ENCODE peak calls at places on chromosomes 4 and X, in nine cellular contexts. One of them, this sample, is unnamed.

GRCh38 chrX:113522814-113523213 is 682.2 kb upstream of the AMOT start:
- DNase-seq in transverse colon: no peak
- DNase-seq in GM10248: peak
- DNase-seq in foreskin fibroblast: no peak
- DNase-seq in GM13976: peak
- DNase-seq in ovary: no peak
- DNase-seq in tibial artery: no peak
- DNase-seq in astrocyte of the spinal cord: no peak
- DNase-seq in type B pancreatic cell: no peak
- DNase-seq in this sample: no peak

GRCh38 chrX:12372111-12372510 is 233.8 kb downstream of the FRMPD4 start:
- DNase-seq in ovary: no peak
- DNase-seq in tibial artery: no peak
- DNase-seq in astrocyte of the spinal cord: no peak
- DNase-seq in GM10248: no peak
- DNase-seq in foreskin fibroblast: no peak
- DNase-seq in transverse colon: no peak
- DNase-seq in type B pancreatic cell: no peak
- DNase-seq in GM13976: no peak
- DNase-seq in this sample: no peak

GRCh38 chrX:102651242-102651967 is at the start of gene GPRASP1:
- DNase-seq in tibial artery: peak
- DNase-seq in GM13976: peak
- DNase-seq in type B pancreatic cell: peak
- DNase-seq in transverse colon: peak
- DNase-seq in astrocyte of the spinal cord: peak
- DNase-seq in foreskin fibroblast: peak
- DNase-seq in ovary: peak
- DNase-seq in GM10248: peak
- DNase-seq in this sample: peak

GRCh38 chrX:154804957-154805695 is at the start of gene MPP1:
- DNase-seq in transverse colon: peak
- DNase-seq in ovary: peak
- DNase-seq in foreskin fibroblast: peak
- DNase-seq in GM10248: peak
- DNase-seq in GM13976: peak
- DNase-seq in type B pancreatic cell: peak
- DNase-seq in tibial artery: peak
- DNase-seq in astrocyte of the spinal cord: peak
- DNase-seq in this sample: peak

GRCh38 chr4:140300271-140300970 is 73.0 kb upstream of the SCOC start:
- DNase-seq in GM13976: no peak
- DNase-seq in astrocyte of the spinal cord: peak
- DNase-seq in ovary: no peak
- DNase-seq in tibial artery: no peak
- DNase-seq in type B pancreatic cell: no peak
- DNase-seq in transverse colon: no peak
- DNase-seq in foreskin fibroblast: peak
- DNase-seq in GM10248: no peak
- DNase-seq in this sample: peak

GRCh38 chrX:146863566-146863965 is 49.0 kb upstream of the CXorf51A start:
- DNase-seq in tibial artery: no peak
- DNase-seq in astrocyte of the spinal cord: peak
- DNase-seq in ovary: no peak
- DNase-seq in foreskin fibroblast: no peak
- DNase-seq in transverse colon: no peak
- DNase-seq in GM13976: no peak
- DNase-seq in type B pancreatic cell: no peak
- DNase-seq in GM10248: no peak
- DNase-seq in this sample: no peak

GRCh38 chrX:155334486-155335316 is at the start of gene CLIC2:
- DNase-seq in ovary: peak
- DNase-seq in GM10248: no peak
- DNase-seq in foreskin fibroblast: peak
- DNase-seq in transverse colon: peak
- DNase-seq in type B pancreatic cell: no peak
- DNase-seq in GM13976: no peak
- DNase-seq in astrocyte of the spinal cord: peak
- DNase-seq in tibial artery: peak
- DNase-seq in this sample: no peak

GRCh38 chr4:33882246-33882990 is 2361.9 kb downstream of the ARAP2 start:
- DNase-seq in astrocyte of the spinal cord: peak
- DNase-seq in GM10248: no peak
- DNase-seq in tibial artery: no peak
- DNase-seq in type B pancreatic cell: no peak
- DNase-seq in ovary: no peak
- DNase-seq in foreskin fibroblast: peak
- DNase-seq in GM13976: no peak
- DNase-seq in transverse colon: no peak
- DNase-seq in this sample: peak

GRCh38 chr4:176193126-176193525 is 2.3 kb downstream of the SPATA4 start:
- DNase-seq in tibial artery: no peak
- DNase-seq in GM10248: no peak
- DNase-seq in ovary: no peak
- DNase-seq in astrocyte of the spinal cord: peak
- DNase-seq in GM13976: no peak
- DNase-seq in type B pancreatic cell: no peak
- DNase-seq in transverse colon: no peak
- DNase-seq in foreskin fibroblast: peak
- DNase-seq in this sample: peak

GRCh38 chrX:54044877-54045328 is 630 bp upstream of the PHF8 start:
- DNase-seq in transverse colon: no peak
- DNase-seq in tibial artery: no peak
- DNase-seq in type B pancreatic cell: no peak
- DNase-seq in ovary: no peak
- DNase-seq in GM10248: no peak
- DNase-seq in foreskin fibroblast: no peak
- DNase-seq in astrocyte of the spinal cord: no peak
- DNase-seq in GM13976: no peak
- DNase-seq in this sample: no peak

GRCh38 chrX:54043696-54044125 is 562 bp downstream of the PHF8 start:
- DNase-seq in transverse colon: peak
- DNase-seq in ovary: peak
- DNase-seq in tibial artery: peak
- DNase-seq in GM13976: peak
- DNase-seq in astrocyte of the spinal cord: no peak
- DNase-seq in foreskin fibroblast: peak
- DNase-seq in GM10248: peak
- DNase-seq in type B pancreatic cell: peak
- DNase-seq in this sample: no peak

GRCh38 chrX:54044126-54044876 is at the start of gene PHF8:
- DNase-seq in tibial artery: peak
- DNase-seq in transverse colon: peak
- DNase-seq in GM13976: peak
- DNase-seq in type B pancreatic cell: peak
- DNase-seq in foreskin fibroblast: peak
- DNase-seq in astrocyte of the spinal cord: peak
- DNase-seq in GM10248: peak
- DNase-seq in ovary: peak
- DNase-seq in this sample: peak

GRCh38 chrX:54043084-54043483 is 1.2 kb downstream of the PHF8 start:
- DNase-seq in type B pancreatic cell: no peak
- DNase-seq in transverse colon: no peak
- DNase-seq in GM13976: no peak
- DNase-seq in tibial artery: no peak
- DNase-seq in GM10248: peak
- DNase-seq in foreskin fibroblast: no peak
- DNase-seq in ovary: no peak
- DNase-seq in astrocyte of the spinal cord: no peak
- DNase-seq in this sample: no peak

GRCh38 chrX:54042609-54043010 is 1.7 kb downstream of the PHF8 start:
- DNase-seq in GM13976: peak
- DNase-seq in tibial artery: peak
- DNase-seq in GM10248: peak
- DNase-seq in foreskin fibroblast: peak
- DNase-seq in transverse colon: peak
- DNase-seq in type B pancreatic cell: no peak
- DNase-seq in astrocyte of the spinal cord: peak
- DNase-seq in ovary: peak
- DNase-seq in this sample: peak
- TF ChIP-seq CTCF in GM13976: peak
- TF ChIP-seq CTCF in tibial artery: no peak
- TF ChIP-seq CTCF in GM10248: peak
- TF ChIP-seq CTCF in foreskin fibroblast: peak
- TF ChIP-seq CTCF in transverse colon: no peak
- TF ChIP-seq CTCF in type B pancreatic cell: peak
- TF ChIP-seq CTCF in astrocyte of the spinal cord: peak
- TF ChIP-seq CTCF in ovary: no peak
- TF ChIP-seq CTCF in this sample: peak

GRCh38 chr4:186497043-186497442 is 58.3 kb downstream of the MTNR1A start:
- DNase-seq in transverse colon: no peak
- DNase-seq in type B pancreatic cell: no peak
- DNase-seq in GM10248: no peak
- DNase-seq in foreskin fibroblast: no peak
- DNase-seq in GM13976: no peak
- DNase-seq in tibial artery: no peak
- DNase-seq in ovary: no peak
- DNase-seq in astrocyte of the spinal cord: no peak
- DNase-seq in this sample: no peak
- TF ChIP-seq CTCF in transverse colon: no peak
- TF ChIP-seq CTCF in type B pancreatic cell: no peak
- TF ChIP-seq CTCF in GM10248: no peak
- TF ChIP-seq CTCF in foreskin fibroblast: no peak
- TF ChIP-seq CTCF in GM13976: no peak
- TF ChIP-seq CTCF in tibial artery: no peak
- TF ChIP-seq CTCF in ovary: no peak
- TF ChIP-seq CTCF in astrocyte of the spinal cord: no peak
- TF ChIP-seq CTCF in this sample: no peak

DNA sequence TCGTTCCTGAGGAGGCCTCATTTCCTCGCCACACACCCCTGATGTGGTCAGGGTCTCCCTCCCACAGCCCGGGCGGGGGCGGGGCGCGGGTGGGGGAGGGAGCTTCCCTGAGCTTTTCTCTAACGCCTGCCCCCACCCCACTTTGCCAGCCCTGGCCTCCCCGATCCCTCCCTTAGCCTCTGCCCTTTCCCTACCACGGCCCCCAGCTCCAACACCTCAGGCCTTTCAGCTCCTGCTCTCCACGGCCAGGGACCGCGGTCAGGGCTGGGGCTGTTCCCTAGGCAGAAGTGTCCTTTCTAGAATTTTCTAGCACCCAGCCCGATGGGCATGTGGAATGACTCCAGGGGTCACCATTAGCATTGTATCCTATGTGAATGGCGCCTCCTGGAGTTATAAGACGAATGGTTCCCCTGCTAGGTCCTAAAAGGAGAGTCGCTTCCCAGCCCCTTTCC is 201.3 kb upstream of the BCOR start:
- DNase-seq in transverse colon: no peak
- DNase-seq in tibial artery: no peak
- DNase-seq in type B pancreatic cell: peak
- DNase-seq in GM13976: no peak
- DNase-seq in ovary: peak
- DNase-seq in GM10248: no peak
- DNase-seq in foreskin fibroblast: no peak
- DNase-seq in astrocyte of the spinal cord: no peak
- DNase-seq in this sample: no peak
- TF ChIP-seq CTCF in transverse colon: no peak
- TF ChIP-seq CTCF in tibial artery: no peak
- TF ChIP-seq CTCF in type B pancreatic cell: peak
- TF ChIP-seq CTCF in GM13976: no peak
- TF ChIP-seq CTCF in ovary: no peak
- TF ChIP-seq CTCF in GM10248: no peak
- TF ChIP-seq CTCF in foreskin fibroblast: peak
- TF ChIP-seq CTCF in astrocyte of the spinal cord: peak
- TF ChIP-seq CTCF in this sample: peak

GRCh38 chrX:18210470-18210869 is 10.2 kb downstream of the BEND2 start:
- DNase-seq in foreskin fibroblast: peak
- DNase-seq in tibial artery: no peak
- DNase-seq in type B pancreatic cell: no peak
- DNase-seq in GM13976: no peak
- DNase-seq in transverse colon: no peak
- DNase-seq in GM10248: no peak
- DNase-seq in ovary: no peak
- DNase-seq in astrocyte of the spinal cord: peak
- DNase-seq in this sample: no peak
- TF ChIP-seq CTCF in foreskin fibroblast: no peak
- TF ChIP-seq CTCF in tibial artery: peak
- TF ChIP-seq CTCF in type B pancreatic cell: peak
- TF ChIP-seq CTCF in GM13976: no peak
- TF ChIP-seq CTCF in transverse colon: peak
- TF ChIP-seq CTCF in GM10248: no peak
- TF ChIP-seq CTCF in ovary: no peak
- TF ChIP-seq CTCF in astrocyte of the spinal cord: no peak
- TF ChIP-seq CTCF in this sample: peak

This sample was measured in HFFc6.